ENCODE peak calls at places on chromosome 9, in four cellular contexts. H is GM12878, Z is A549, I is endothelial cell of umbilical vein. W is an unnamed sample.

GRCh38 chr9:114001794-114002261 is 76.3 kb downstream of the AMBP start:
- DNase-seq in H (no peak), Z (no peak), I (no peak), W (no peak)

GRCh38 chr9:99593621-99594020 is 228.1 kb upstream of the NR4A3 start:
- DNase-seq in H (no peak), Z (no peak), I (no peak), W (no peak)

GRCh38 chr9:93061791-93062299 is 3.3 kb downstream of the SUSD3 start:
- DNase-seq in H (peak), Z (peak), I (no peak), W (no peak)

GRCh38 chr9:84975926-84976325 is 306.4 kb downstream of the NTRK2 start:
- DNase-seq in H (no peak), Z (no peak), I (no peak), W (no peak)

GRCh38 chr9:111743275-111743674 is 51.5 kb downstream of the SHOC1 start:
- DNase-seq in H (no peak), Z (peak), I (peak), W (peak)

GRCh38 chr9:27460225-27461023 is 63.7 kb upstream of the IFNK start:
- DNase-seq in H (peak), Z (peak), I (no peak), W (peak)

GRCh38 chr9:86368871-86369521 is 14.8 kb upstream of the TUT7 start:
- DNase-seq in H (no peak), Z (no peak), I (no peak), W (peak)

GRCh38 chr9:110808599-110808980 is 140.0 kb downstream of the MUSK start:
- DNase-seq in H (peak), Z (no peak), I (no peak), W (no peak)

GRCh38 chr9:111375817-111376564 is 46.0 kb upstream of the OR2K2 start:
- DNase-seq in H (no peak), Z (no peak), I (no peak), W (no peak)

GRCh38 chr9:100216178-100216787 is 117.2 kb downstream of the INVS start:
- DNase-seq in H (peak), Z (peak), I (peak), W (peak)

GRCh38 chr9:32426278-32426939 is 42.0 kb downstream of the ACO1 start:
- DNase-seq in H (no peak), Z (peak), I (no peak), W (peak)

GRCh38 chr9:136587145-136587943 is 41.5 kb upstream of the NOTCH1 start:
- DNase-seq in H (no peak), Z (no peak), I (peak), W (peak)

GRCh38 chr9:134339183-134339806 is 13.0 kb downstream of the RXRA start:
- DNase-seq in H (no peak), Z (no peak), I (peak), W (no peak)

GRCh38 chr9:134263575-134263974 is 62.7 kb upstream of the RXRA start:
- DNase-seq in H (no peak), Z (no peak), I (no peak), W (no peak)

GRCh38 chr9:132703336-132703735 is 33.1 kb downstream of the GTF3C4 start:
- DNase-seq in H (no peak), Z (no peak), I (no peak), W (no peak)

GRCh38 chr9:137269231-137269772 is 8.2 kb upstream of the TOR4A start:
- DNase-seq in H (peak), Z (peak), I (peak), W (no peak)

GRCh38 chr9:95821999-95822398 is 53.5 kb upstream of the ERCC6L2 start:
- DNase-seq in H (no peak), Z (no peak), I (no peak), W (no peak)

GRCh38 chr9:95588724-95589282 is 72.0 kb upstream of the PTCH1 start:
- DNase-seq in H (no peak), Z (no peak), I (no peak), W (no peak)

GRCh38 chr9:104774831-104775573 is 11.1 kb downstream of the NIPSNAP3B start:
- DNase-seq in H (peak), Z (no peak), I (no peak), W (peak)

GRCh38 chr9:77177143-77177893 is at the start of gene VPS13A:
- DNase-seq in H (peak), Z (peak), I (peak), W (peak)

GRCh38 chr9:126470251-126470993 is 143.3 kb upstream of the LMX1B start:
- DNase-seq in H (no peak), Z (no peak), I (no peak), W (peak)

GRCh38 chr9:125629451-125629850 is 77.6 kb downstream of the MAPKAP1 start:
- DNase-seq in H (no peak), Z (no peak), I (no peak), W (peak)

GRCh38 chr9:136815422-136815782 is 7.7 kb downstream of the RABL6 start:
- DNase-seq in H (no peak), Z (no peak), I (no peak), W (no peak)

GRCh38 chr9:136901516-136902258 is 15.4 kb downstream of the TRAF2 start:
- DNase-seq in H (peak), Z (peak), I (peak), W (no peak)

GRCh38 chr9:133023117-133023890 is 7.5 kb upstream of the GTF3C5 start:
- DNase-seq in H (peak), Z (peak), I (no peak), W (peak)

GRCh38 chr9:69195019-69195418 is 20.9 kb downstream of the TJP2 start:
- DNase-seq in H (no peak), Z (no peak), I (no peak), W (no peak)

GRCh38 chr9:127318651-127319167 is 54.1 kb downstream of the GARNL3 start:
- DNase-seq in H (no peak), Z (no peak), I (no peak), W (no peak)

GRCh38 chr9:136508729-136509500 is 26.1 kb upstream of the SEC16A start:
- DNase-seq in H (no peak), Z (no peak), I (no peak), W (no peak)

GRCh38 chr9:109098221-109098959 is 21.4 kb downstream of the TMEM245 start:
- DNase-seq in H (no peak), Z (peak), I (peak), W (no peak)

GRCh38 chr9:5549671-5550650 is 39.6 kb downstream of the PDCD1LG2 start:
- DNase-seq in H (no peak), Z (no peak), I (peak), W (no peak)

GRCh38 chr9:31119882-31120481 is 1264.5 kb upstream of the ACO1 start:
- DNase-seq in H (no peak), Z (peak), I (peak), W (peak)

GRCh38 chr9:137705443-137705863 is 86.6 kb downstream of the EHMT1 start:
- DNase-seq in H (peak), Z (no peak), I (no peak), W (no peak)

GRCh38 chr9:112059145-112059979 is 115.7 kb downstream of the SUSD1 start:
- DNase-seq in H (no peak), Z (peak), I (peak), W (no peak)

GRCh38 chr9:123482295-123482970 is 126.4 kb downstream of the CRB2 start:
- DNase-seq in H (no peak), Z (no peak), I (no peak), W (no peak)

DNA sequence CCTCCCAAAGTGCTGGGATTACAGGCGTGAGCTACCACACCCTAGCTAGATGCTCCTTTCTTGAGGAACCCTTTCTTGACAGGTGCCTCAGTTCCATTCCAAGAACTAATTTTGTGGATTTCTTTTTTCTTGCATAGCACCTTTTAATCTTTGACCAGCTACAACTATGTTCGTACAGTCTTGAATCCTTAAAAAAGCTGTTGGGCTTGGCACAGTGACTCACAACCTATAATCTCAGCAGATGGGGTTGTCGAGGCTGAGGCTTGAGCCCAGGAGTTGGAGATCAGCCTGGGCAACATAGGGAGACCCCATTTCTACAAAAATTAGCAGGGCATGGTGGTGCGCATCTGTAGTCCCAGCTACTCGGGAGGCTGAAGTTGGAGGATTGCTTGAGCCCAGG is 1.3 kb upstream of the ZER1 start:
- DNase-seq in H (no peak), Z (no peak), I (no peak), W (no peak)
- H3K4me3 ChIP-seq in H (no peak), Z (no peak), I (no peak), W (no peak)

GRCh38 chr9:36971935-36972488 is 62.1 kb downstream of the PAX5 start:
- DNase-seq in H (no peak), Z (no peak), I (no peak), W (no peak)

GRCh38 chr9:36976371-36977030 is 57.6 kb downstream of the PAX5 start:
- DNase-seq in H (no peak), Z (peak), I (no peak), W (no peak)

GRCh38 chr9:36969216-36969771 is 64.8 kb downstream of the PAX5 start:
- DNase-seq in H (no peak), Z (no peak), I (no peak), W (no peak)

GRCh38 chr9:36970007-36970888 is 63.8 kb downstream of the PAX5 start:
- DNase-seq in H (no peak), Z (peak), I (no peak), W (no peak)

DNA sequence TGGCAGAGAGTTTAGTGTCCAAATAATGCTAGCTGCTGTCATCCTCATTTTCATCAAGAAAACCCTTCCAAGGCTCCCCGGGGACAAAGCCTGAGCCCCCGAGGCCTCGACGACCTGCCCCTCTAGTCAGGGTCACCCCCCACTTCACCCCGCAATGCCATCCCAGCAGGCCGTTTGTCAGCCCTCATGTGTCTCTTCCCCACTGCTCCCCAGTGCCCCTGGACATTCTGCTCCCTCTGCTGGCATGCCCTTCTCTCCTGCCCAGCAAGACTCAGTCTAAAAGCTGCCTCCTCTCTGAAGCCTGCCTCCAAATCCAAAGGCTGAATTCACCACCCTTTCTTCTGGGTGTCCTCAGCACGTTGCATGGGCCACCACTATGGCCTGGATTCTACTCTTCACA is 59.3 kb downstream of the PAX5 start:
- DNase-seq in H (no peak), Z (peak), I (no peak), W (no peak)
- TF ChIP-seq CTCF in H (no peak), Z (peak), I (no peak), W (no peak)

DNA sequence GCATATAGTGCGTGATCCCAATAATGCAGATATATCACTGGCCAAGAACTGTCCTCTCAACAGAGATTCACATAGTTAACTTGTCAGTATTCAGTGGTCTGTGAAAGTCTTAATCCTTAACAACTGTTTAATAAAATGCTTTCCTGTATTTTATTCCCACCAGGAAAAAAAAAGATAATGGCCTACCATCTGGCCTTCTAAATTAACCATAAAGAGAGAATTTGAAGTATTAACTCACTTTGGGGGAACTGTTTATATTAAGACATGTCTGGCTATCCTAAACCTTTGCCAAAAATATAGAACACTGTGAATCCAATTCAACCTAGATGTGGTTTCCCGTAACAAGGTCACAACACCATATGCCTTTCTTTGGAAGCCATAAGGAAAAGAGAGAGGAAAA is 818 bp upstream of the FREM1 start:
- DNase-seq in H (no peak), Z (no peak), I (no peak), W (no peak)
- TF ChIP-seq MYC in H (no peak), Z (no peak), I (no peak), W (no peak)

GRCh38 chr9:106892632-106893031 is 29.7 kb downstream of the ZNF462 start:
- DNase-seq in H (no peak), Z (peak), I (peak), W (no peak)
- H3K4me3 ChIP-seq in H (no peak), Z (peak), I (no peak), W (no peak)

GRCh38 chr9:72333758-72334157 is 31.2 kb downstream of the ZFAND5 start:
- DNase-seq in H (no peak), Z (peak), I (no peak), W (no peak)
- TF ChIP-seq CTCF in H (peak), Z (peak), I (no peak), W (no peak)

GRCh38 chr9:83423815-83424707 is 114.1 kb downstream of the FRMD3 start:
- DNase-seq in H (no peak), Z (no peak), I (no peak), W (no peak)

GRCh38 chr9:83422512-83422911 is 115.7 kb downstream of the FRMD3 start:
- DNase-seq in H (no peak), Z (no peak), I (no peak), W (no peak)

GRCh38 chr9:83425240-83425639 is 113.0 kb downstream of the FRMD3 start:
- DNase-seq in H (no peak), Z (no peak), I (no peak), W (no peak)

GRCh38 chr9:83420486-83420885 is 117.7 kb downstream of the FRMD3 start:
- DNase-seq in H (no peak), Z (no peak), I (no peak), W (no peak)

GRCh38 chr9:83424831-83425230 is 113.4 kb downstream of the FRMD3 start:
- DNase-seq in H (no peak), Z (no peak), I (no peak), W (no peak)
- TF ChIP-seq MYC in H (no peak), Z (no peak), I (no peak), W (no peak)

GRCh38 chr9:370081-370480 is 155.4 kb downstream of the DOCK8 start:
- DNase-seq in H (no peak), Z (no peak), I (no peak), W (no peak)
- H3K4me3 ChIP-seq in H (no peak), Z (no peak), I (no peak), W (no peak)

DNA sequence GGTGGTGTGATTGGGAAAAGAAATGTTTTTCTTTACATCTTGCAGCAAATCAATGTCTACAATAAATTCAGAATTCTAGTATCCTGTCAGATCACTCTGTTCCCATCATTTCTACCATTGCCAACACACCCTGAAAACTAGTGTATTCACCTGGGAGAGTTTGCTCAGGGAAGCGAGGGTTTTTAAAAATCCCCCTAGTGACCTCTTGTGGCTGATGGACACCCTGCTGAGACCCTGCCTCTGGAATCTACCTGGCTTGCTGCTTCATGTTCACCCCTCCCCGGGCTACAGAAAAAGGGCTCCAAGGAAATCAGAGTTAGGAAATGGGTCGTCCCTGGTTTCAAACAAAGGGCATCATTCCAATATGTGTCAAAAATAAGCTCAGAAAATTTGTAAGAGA is 21.4 kb upstream of the ALDOB start:
- DNase-seq in H (no peak), Z (no peak), I (no peak), W (no peak)
- TF ChIP-seq CTCF in H (no peak), Z (no peak), I (no peak), W (no peak)

GRCh38 chr9:70413427-70413797 is 1.0 kb downstream of the KLF9 start:
- DNase-seq in H (no peak), Z (no peak), I (no peak), W (no peak)
- TF ChIP-seq MYC in H (no peak), Z (no peak), I (no peak), W (no peak)

GRCh38 chr9:131228096-131228495 is 48.2 kb downstream of the FAM78A start:
- DNase-seq in H (no peak), Z (no peak), I (peak), W (peak)
- H3K4me3 ChIP-seq in H (no peak), Z (no peak), I (no peak), W (peak)

W was measured in NB4.